ENCODE peak calls at places on chromosomes 6 and 20, in four cellular contexts. R, G, P and C are unnamed samples.

GRCh38 chr6:1502041-1502440 is 107.7 kb upstream of the FOXC1 start:
- DNase-seq in P (no peak), R (no peak), G (no peak), C (no peak)

GRCh38 chr20:642398-643174 is 10.4 kb downstream of the SRXN1 start:
- DNase-seq in G (no peak), R (no peak), P (no peak), C (no peak)

GRCh38 chr6:113433506-113433991 is 423.6 kb upstream of the MARCKS start:
- DNase-seq in R (peak; percentile 53), P (peak; percentile 85), G (no peak), C (peak; percentile 84)

GRCh38 chr6:83592770-83593394 is 80.5 kb downstream of the PRSS35 start:
- DNase-seq in P (no peak), G (peak; percentile 9), R (no peak), C (no peak)

GRCh38 chr20:29497261-29497671 is 1760.2 kb upstream of the DEFB115 start:
- DNase-seq in P (no peak), G (no peak), R (no peak), C (no peak)

GRCh38 chr20:50681359-50682064 is 9.8 kb downstream of the RIPOR3 start:
- DNase-seq in R (no peak), G (no peak), P (no peak), C (no peak)

GRCh38 chr6:41713161-41713649 is 22.2 kb downstream of the TFEB start:
- DNase-seq in G (no peak), P (no peak), R (no peak), C (peak; percentile 79)

GRCh38 chr6:31622678-31623077 is 2.2 kb downstream of the PRRC2A start:
- DNase-seq in G (no peak), R (no peak), P (no peak), C (peak; percentile 74)

GRCh38 chr20:45765307-45765910 is 26.3 kb downstream of the WFDC3 start:
- DNase-seq in G (no peak), P (no peak), R (no peak), C (no peak)

GRCh38 chr20:51220293-51220706 is 197.4 kb upstream of the KCNG1 start:
- DNase-seq in R (peak; percentile 51), P (no peak), G (no peak), C (no peak)

GRCh38 chr6:122648726-122649125 is 38.5 kb downstream of the PKIB start:
- DNase-seq in G (no peak), P (no peak), R (no peak), C (no peak)

GRCh38 chr20:34747479-34747878 is 43.3 kb downstream of the TP53INP2 start:
- DNase-seq in P (no peak), G (no peak), R (no peak), C (no peak)

GRCh38 chr20:1075564-1075963 is 42.8 kb upstream of the PSMF1 start:
- DNase-seq in R (no peak), P (no peak), G (peak; percentile 21), C (no peak)

GRCh38 chr20:25099580-25099979 is 17.6 kb upstream of the VSX1 start:
- DNase-seq in R (no peak), P (no peak), G (no peak), C (no peak)

GRCh38 chr6:43740321-43740960 is 29.6 kb upstream of the VEGFA start:
- DNase-seq in G (no peak), R (no peak), P (peak; percentile 50), C (no peak)

GRCh38 chr6:118537579-118537978 is 10.5 kb upstream of the PLN start:
- DNase-seq in G (no peak), R (no peak), P (no peak), C (no peak)

GRCh38 chr6:95240514-95240913 is 336.8 kb upstream of the MANEA start:
- DNase-seq in G (no peak), P (no peak), R (no peak), C (no peak)

GRCh38 chr6:31908791-31909190 is 6.9 kb upstream of the ZBTB12 start:
- DNase-seq in P (no peak), G (peak; percentile 68), R (no peak), C (no peak)

GRCh38 chr6:53348436-53349208 is at the start of gene ELOVL5:
- DNase-seq in R (peak; percentile 94), P (peak; percentile 99), G (peak; percentile 73), C (peak; percentile 98)

GRCh38 chr6:52577022-52577777 is at the start of gene TRAM2:
- DNase-seq in P (peak; percentile 88), R (peak; percentile 89), G (no peak), C (peak; percentile 57)

GRCh38 chr6:56938634-56939294 is 16.1 kb upstream of the BEND6 start:
- DNase-seq in P (no peak), G (no peak), R (no peak), C (no peak)

GRCh38 chr6:74482180-74482579 is 723.7 kb downstream of the COL12A1 start:
- DNase-seq in G (no peak), R (no peak), P (no peak), C (no peak)

GRCh38 chr6:30686908-30687658 is 638 bp upstream of the PPP1R18 start:
- DNase-seq in P (peak; percentile 98), G (peak; percentile 94), R (peak; percentile 90), C (peak; percentile 86)

GRCh38 chr20:38855356-38855755 is 49.9 kb downstream of the PPP1R16B start:
- DNase-seq in R (no peak), G (no peak), P (no peak), C (no peak)

GRCh38 chr6:29488874-29489273 is 1.1 kb upstream of the MAS1L start:
- DNase-seq in G (no peak), R (no peak), P (no peak), C (no peak)

DNA sequence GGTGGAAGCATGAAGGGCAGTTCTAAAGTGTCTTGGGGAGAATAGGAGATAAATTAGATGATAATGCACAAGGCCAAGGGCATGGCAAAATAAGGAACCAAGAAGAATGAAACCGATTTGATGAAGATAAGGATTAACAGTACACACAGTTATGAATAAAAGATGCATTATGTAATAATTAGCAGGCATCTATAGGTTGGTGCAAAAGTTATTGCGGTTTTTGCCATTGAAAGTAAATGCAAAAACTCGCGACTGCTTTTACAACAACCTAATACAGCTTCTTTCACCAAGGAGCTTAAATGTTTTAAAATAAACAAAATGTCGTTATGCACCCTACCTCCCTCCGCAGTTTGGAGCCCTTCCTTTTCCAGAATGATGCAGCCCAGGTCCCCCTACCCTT is 29.0 kb downstream of the MAS1 start:
- DNase-seq in G (no peak), P (no peak), R (no peak), C (no peak)
- H3K27ac ChIP-seq in G (no peak overlapping the region), P (no peak overlapping the region), R (no peak overlapping the region), C (no peak overlapping the region)

DNA sequence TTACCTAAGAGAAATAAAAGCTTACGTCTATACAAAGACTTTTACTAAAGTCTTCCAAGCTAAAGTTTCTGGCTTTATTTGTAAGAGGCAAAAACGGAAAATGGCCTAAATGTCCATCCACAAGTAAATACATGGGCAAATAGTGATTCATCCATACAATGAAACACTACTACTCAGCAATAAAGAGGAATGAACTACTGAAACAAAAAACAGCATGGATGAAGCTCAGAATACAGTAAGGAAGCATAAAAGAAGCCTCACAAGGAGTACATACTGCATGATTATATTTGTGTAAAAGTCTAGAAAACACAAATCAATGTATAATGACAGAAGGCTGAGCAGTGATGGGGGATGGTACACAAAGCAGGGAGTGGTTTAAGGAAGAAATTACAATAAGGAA is 84.7 kb downstream of the F13A1 start:
- DNase-seq in R (no peak), G (no peak), P (no peak), C (no peak)
- TF ChIP-seq POLR2AphosphoS5 in R (no peak), G (no peak), P (no peak), C (no peak)

GRCh38 chr20:36547186-36548005 is 6.1 kb downstream of the MYL9 start:
- DNase-seq in G (no peak), P (no peak), R (no peak), C (no peak)

GRCh38 chr20:36544134-36545018 is 3.1 kb downstream of the MYL9 start:
- DNase-seq in G (no peak), R (no peak), P (no peak), C (no peak)

GRCh38 chr20:36548704-36549627 is 7.6 kb downstream of the MYL9 start:
- DNase-seq in R (no peak), G (no peak), P (no peak), C (no peak)

GRCh38 chr20:36548006-36548315 is 6.6 kb downstream of the MYL9 start:
- DNase-seq in R (no peak), G (no peak), P (no peak), C (no peak)

GRCh38 chr20:36546111-36546736 is 4.9 kb downstream of the MYL9 start:
- DNase-seq in G (no peak), R (no peak), P (no peak), C (no peak)
- H3K27ac ChIP-seq in G (no peak overlapping the region), R (peak overlapping the region; percentile 93), P (no peak overlapping the region), C (peak overlapping the region; percentile 44)

GRCh38 chr6:98716341-98716740 is 118.0 kb upstream of the POU3F2 start:
- DNase-seq in P (no peak), R (no peak), G (no peak), C (no peak)
- TF ChIP-seq POLR2AphosphoS5 in P (no peak), R (no peak), G (no peak), C (no peak)

GRCh38 chr20:62661647-62662046 is 19.3 kb downstream of the SLCO4A1 start:
- DNase-seq in R (no peak), G (no peak), P (no peak), C (no peak)
- H3K27ac ChIP-seq in R (no peak overlapping the region), G (no peak overlapping the region), P (no peak overlapping the region), C (no peak overlapping the region)